ENCODE peak calls at places on chromosome 1, in nine cellular contexts. A is stimulated activated CD4-positive, alpha-beta T cell treated with anti-CD3 and anti-CD28 coated beads, Interleukin-4, amount 100 ng/mL, for 48 hours; O is H7; B is HT1080; D is fibroblast of the conjunctiva; S is amygdala; X is IMR-90; Q is neuronal stem cell; I is stimulated activated naive CD8-positive, alpha-beta T cell treated with anti-CD3 and anti-CD28 coated beads, Interleukin-15, Interleukin-2, amounts not matched to agents 100 U/mL and 50 U/mL, for 24 hours. F is an unnamed sample.

GRCh38 chr1:184621262-184621661 is 133.4 kb downstream of the EDEM3 start:
- DNase-seq in A (no peak), S (no peak), D (peak; percentile 86), O (no peak), X (peak; percentile 83), B (no peak), Q (no peak), I (no peak), F (no peak)

GRCh38 chr1:243950166-243950565 is 100.1 kb upstream of the AKT3 start:
- DNase-seq in X (peak; percentile 94), I (no peak), D (peak; percentile 21), A (no peak), B (peak; percentile 84), O (no peak), Q (no peak), S (no peak), F (no peak)

GRCh38 chr1:101003012-101003650 is 22.5 kb downstream of the DPH5 start:
- DNase-seq in I (no peak), A (no peak), S (no peak), X (no peak), D (no peak), O (no peak), Q (no peak), B (peak; percentile 18), F (no peak)

GRCh38 chr1:239995281-239995680 is 96.4 kb upstream of the FMN2 start:
- DNase-seq in B (no peak), A (no peak), D (no peak), X (no peak), S (no peak), O (no peak), I (no peak), Q (no peak), F (no peak)

GRCh38 chr1:242023805-242024204 is 24.9 kb upstream of the MAP1LC3C start:
- DNase-seq in I (no peak), X (no peak), O (no peak), Q (no peak), A (no peak), S (no peak), B (no peak), D (no peak), F (no peak)

GRCh38 chr1:231613419-231614349 is 12.9 kb upstream of the DISC1 start:
- DNase-seq in A (no peak), Q (no peak), O (no peak), I (no peak), S (no peak), D (no peak), B (no peak), X (no peak), F (no peak)

GRCh38 chr1:203744008-203744972 is 20.7 kb upstream of the LAX1 start:
- DNase-seq in I (peak; percentile 23), A (no peak), Q (no peak), S (no peak), B (no peak), O (peak; percentile 45), X (peak; percentile 32), D (peak; percentile 56), F (no peak)

GRCh38 chr1:43286115-43286514 is 734 bp upstream of the C1orf210 start:
- DNase-seq in Q (no peak), B (no peak), D (no peak), O (no peak), S (no peak), A (no peak), X (no peak), I (no peak), F (no peak)

F was measured in iPS DF 6.9.